ENCODE peak calls at places on chromosomes 5 and 9, in six cellular contexts. N is breast epithelium, L is GM13977, H is GM06990, G is foreskin fibroblast, P is heart left ventricle. W is an unnamed sample.

GRCh38 chr5:109191153-109191558 is 218.6 kb downstream of the PJA2 start:
- DNase-seq in N (no peak), L (peak), H (peak), G (peak), P (no peak), W (peak)

GRCh38 chr5:35926389-35927051 is 11.9 kb downstream of the CAPSL start:
- DNase-seq in N (no peak), L (peak), H (no peak), G (peak), P (no peak), W (peak)

GRCh38 chr9:36214571-36214970 is 23.9 kb downstream of the CLTA start:
- DNase-seq in N (no peak), L (no peak), H (no peak), G (peak), P (no peak), W (no peak)

GRCh38 chr9:98540476-98540875 is 168.3 kb downstream of the GABBR2 start:
- DNase-seq in N (no peak), L (no peak), H (no peak), G (no peak), P (no peak), W (no peak)

GRCh38 chr5:135133181-135133580 is 99.2 kb upstream of the PITX1 start:
- DNase-seq in N (no peak), L (no peak), H (no peak), G (no peak), P (no peak), W (no peak)

GRCh38 chr5:34791761-34792244 is 47.2 kb upstream of the TTC23L start:
- DNase-seq in N (no peak), L (no peak), H (no peak), G (peak), P (no peak), W (no peak)

GRCh38 chr5:77867194-77867691 is 91.1 kb upstream of the TBCA start:
- DNase-seq in N (no peak), L (no peak), H (no peak), G (no peak), P (no peak), W (no peak)

GRCh38 chr9:114666441-114666840 is 8.8 kb upstream of the TEX53 start:
- DNase-seq in N (no peak), L (no peak), H (no peak), G (no peak), P (no peak), W (no peak)

GRCh38 chr9:109441296-109441695 is 56.8 kb downstream of the PTPN3 start:
- DNase-seq in N (no peak), L (no peak), H (no peak), G (no peak), P (no peak), W (no peak)

GRCh38 chr9:115202960-115203751 is 85.2 kb upstream of the TNC start:
- DNase-seq in N (no peak), L (no peak), H (no peak), G (peak), P (peak), W (no peak)

GRCh38 chr9:14197459-14197858 is 116.5 kb downstream of the NFIB start:
- DNase-seq in N (no peak), L (no peak), H (no peak), G (no peak), P (no peak), W (no peak)

DNA sequence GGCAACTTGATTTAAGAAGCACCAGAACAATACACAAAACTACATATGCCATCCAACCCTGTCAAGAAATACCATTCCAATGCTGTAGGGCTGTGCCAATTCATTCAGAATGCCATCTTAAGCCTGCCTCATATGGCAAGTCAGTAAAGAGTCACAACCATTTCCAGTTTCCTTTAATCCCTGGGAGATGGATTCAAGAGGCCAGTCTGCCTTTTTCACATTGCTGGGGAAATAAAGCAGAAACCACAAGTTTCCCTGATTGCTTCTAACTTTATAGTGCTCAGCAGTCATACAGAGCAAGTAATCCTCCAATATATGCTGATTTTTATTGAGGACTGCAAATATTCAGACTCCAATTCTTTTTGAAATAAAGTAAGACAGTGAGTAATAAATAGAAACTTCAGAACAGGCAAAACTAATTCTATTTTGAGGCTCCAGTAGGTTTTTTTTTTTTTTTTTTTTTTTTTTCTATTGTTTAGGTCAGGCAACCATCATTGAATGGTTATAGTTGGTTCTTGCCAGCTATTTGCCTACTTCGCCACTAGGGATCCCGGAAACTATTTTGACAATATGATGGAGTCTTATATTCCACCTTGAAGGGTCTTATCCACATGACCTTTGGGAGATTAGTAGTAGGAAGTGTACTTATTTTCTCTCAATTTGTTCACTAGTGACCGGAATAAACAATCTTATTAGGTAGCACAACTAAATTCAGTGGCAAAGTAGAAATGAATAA is 400.9 kb upstream of the MEF2C start:
- DNase-seq in N (no peak), L (no peak), H (no peak), G (no peak), P (no peak), W (no peak)
- TF ChIP-seq CTCF in N (no peak), L (no peak), H (no peak), G (no peak), P (no peak), W (no peak)

GRCh38 chr5:179820483-179821297 is at the start of gene SQSTM1:
- DNase-seq in N (peak), L (peak), H (peak), G (peak), P (peak), W (peak)
- TF ChIP-seq CTCF in N (no peak), L (no peak), H (no peak), G (no peak), P (no peak), W (peak)

DNA sequence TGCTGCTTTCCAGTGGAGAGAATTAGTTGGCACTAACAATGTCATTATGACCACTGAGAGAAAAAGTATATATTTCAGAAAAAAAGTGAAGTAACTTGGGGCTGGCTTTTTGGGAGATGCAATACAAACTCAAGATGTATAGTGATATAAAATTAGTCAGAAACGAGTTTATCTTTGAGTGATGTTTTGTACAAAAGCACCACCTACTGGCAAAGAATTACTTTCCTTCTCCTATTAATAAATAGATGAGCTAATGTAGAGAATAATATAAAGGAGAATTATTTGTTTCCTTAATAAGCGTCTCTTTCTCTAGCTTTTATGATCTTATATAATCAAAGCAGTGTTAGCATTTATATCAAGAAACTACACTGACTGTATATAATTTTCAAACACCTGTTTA is 158.8 kb downstream of the MEF2C start:
- DNase-seq in N (no peak), L (no peak), H (no peak), G (no peak), P (no peak), W (no peak)
- TF ChIP-seq CTCF in N (no peak), L (no peak), H (no peak), G (no peak), P (no peak), W (peak)

GRCh38 chr9:124254261-124254682 is 3.5 kb upstream of the NEK6 start:
- DNase-seq in N (no peak), L (peak), H (peak), G (no peak), P (no peak), W (peak)
- TF ChIP-seq CTCF in N (no peak), L (no peak), H (peak), G (no peak), P (no peak), W (no peak)

GRCh38 chr9:128498911-128499310 is 5.6 kb upstream of the GLE1 start:
- DNase-seq in N (no peak), L (no peak), H (no peak), G (no peak), P (no peak), W (no peak)
- TF ChIP-seq CTCF in N (no peak), L (no peak), H (no peak), G (no peak), P (no peak), W (no peak)

GRCh38 chr5:156971848-156972525 is 9.0 kb upstream of the TIMD4 start:
- DNase-seq in N (no peak), L (no peak), H (no peak), G (no peak), P (no peak), W (no peak)
- TF ChIP-seq CTCF in N (no peak), L (no peak), H (no peak), G (no peak), P (no peak), W (no peak)

GRCh38 chr9:121720311-121720991 is 69.0 kb downstream of the DAB2IP start:
- DNase-seq in N (no peak), L (no peak), H (no peak), G (no peak), P (no peak), W (no peak)

GRCh38 chr9:121721770-121722169 is 70.3 kb downstream of the DAB2IP start:
- DNase-seq in N (no peak), L (no peak), H (no peak), G (peak), P (peak), W (no peak)

GRCh38 chr9:121718063-121718462 is 66.6 kb downstream of the DAB2IP start:
- DNase-seq in N (no peak), L (no peak), H (no peak), G (peak), P (peak), W (no peak)

GRCh38 chr9:121718501-121718900 is 67.1 kb downstream of the DAB2IP start:
- DNase-seq in N (no peak), L (no peak), H (no peak), G (no peak), P (no peak), W (no peak)

GRCh38 chr9:121720992-121721350 is 69.5 kb downstream of the DAB2IP start:
- DNase-seq in N (no peak), L (no peak), H (no peak), G (no peak), P (no peak), W (no peak)
- TF ChIP-seq CTCF in N (peak), L (no peak), H (peak), G (no peak), P (no peak), W (no peak)

W was measured in activated CD8-positive, alpha-beta T cell treated with anti-CD3 and anti-CD28 coated beads for 36 hours.